ENCODE peak calls at places on chromosomes 7 and 10, in six cellular contexts. B is transverse colon, S is WERI-Rb-1, W is cardiac fibroblast, D is astrocyte of the cerebellum, Y is fibroblast of the aortic adventitia. O is an unnamed sample.

GRCh38 chr10:70736470-70736982 is 48.7 kb downstream of the TBATA start:
- DNase-seq in B (no peak), S (no peak), W (no peak), D (no peak), Y (no peak), O (no peak)

GRCh38 chr7:78198756-78199155 is 400.2 kb downstream of the PHTF2 start:
- DNase-seq in B (no peak), S (no peak), W (no peak), D (no peak), Y (peak; percentile 51), O (no peak)

GRCh38 chr7:33807158-33807530 is 98.2 kb upstream of the BMPER start:
- DNase-seq in B (no peak), S (no peak), W (no peak), D (no peak), Y (no peak), O (no peak)

GRCh38 chr10:96416643-96417042 is 57.8 kb upstream of the OPALIN start:
- DNase-seq in B (peak; percentile 36), S (no peak), W (peak; percentile 4), D (peak; percentile 47), Y (no peak), O (no peak)

GRCh38 chr10:58943234-58943633 is 233.2 kb upstream of the PHYHIPL start:
- DNase-seq in B (no peak), S (no peak), W (no peak), D (no peak), Y (no peak), O (no peak)

GRCh38 chr10:7507887-7508726 is 97.3 kb upstream of the SFMBT2 start:
- DNase-seq in B (peak; percentile 18), S (no peak), W (no peak), D (no peak), Y (no peak), O (no peak)

GRCh38 chr10:98461500-98461842 is 14.7 kb upstream of the HPS1 start:
- DNase-seq in B (no peak), S (no peak), W (no peak), D (no peak), Y (no peak), O (no peak)

GRCh38 chr10:23314835-23315239 is 29.8 kb downstream of the C10orf67 start:
- DNase-seq in B (peak; percentile 39), S (peak; percentile 8), W (peak; percentile 90), D (peak; percentile 83), Y (peak; percentile 92), O (peak; percentile 69)

GRCh38 chr10:18321371-18321770 is 181.1 kb downstream of the CACNB2 start:
- DNase-seq in B (no peak), S (no peak), W (no peak), D (no peak), Y (no peak), O (no peak)

GRCh38 chr10:100999742-101000601 is at the start of gene LZTS2:
- DNase-seq in B (peak; percentile 24), S (no peak), W (no peak), D (no peak), Y (peak; percentile 26), O (no peak)

DNA sequence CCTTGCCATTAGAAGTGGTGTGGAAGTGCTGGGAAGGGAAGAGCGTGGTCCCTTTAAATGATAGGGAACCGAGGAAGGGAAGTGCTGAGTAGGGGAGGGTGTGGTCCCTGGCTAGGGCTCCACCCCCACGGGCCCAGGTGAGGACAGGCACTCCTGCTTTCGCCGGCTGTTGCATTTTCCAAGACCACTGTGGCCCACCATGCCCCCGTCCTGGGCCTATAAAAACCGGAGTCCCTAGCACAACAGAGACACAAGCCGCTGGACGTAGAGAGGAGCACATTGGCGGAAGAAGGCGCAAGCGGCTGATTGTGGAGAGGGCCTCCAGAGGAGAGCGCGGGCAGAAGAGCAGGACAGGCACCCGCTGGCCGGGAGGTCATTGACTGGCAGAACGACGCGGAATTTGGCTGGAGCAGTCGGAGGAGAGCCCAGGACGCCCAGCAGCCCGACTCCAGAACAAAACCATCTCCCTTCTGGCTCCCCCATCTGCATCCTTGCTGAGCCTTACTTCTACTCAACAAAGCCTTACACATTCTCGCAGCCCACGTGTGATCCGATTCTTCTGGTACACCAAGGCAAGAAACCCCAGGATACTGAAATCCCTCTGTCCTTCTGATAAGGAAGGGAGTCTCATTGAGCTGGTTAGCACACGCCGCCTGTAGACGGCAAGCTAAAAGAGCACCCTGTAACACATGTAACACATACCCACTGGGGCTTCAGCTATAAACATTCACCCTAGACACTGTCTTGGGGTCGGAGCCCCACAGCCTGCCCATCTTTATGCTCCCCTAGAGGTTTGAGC is 146.2 kb upstream of the LYZL1 start:
- DNase-seq in B (no peak), S (no peak), W (no peak), D (no peak), Y (no peak), O (no peak)
- TF ChIP-seq CTCF in B (no peak), S (no peak), W (no peak), D (no peak), Y (no peak), O (no peak)

GRCh38 chr7:51222916-51223315 is 93.7 kb downstream of the COBL start:
- DNase-seq in B (no peak), S (no peak), W (no peak), D (no peak), Y (no peak), O (no peak)

GRCh38 chr7:51226916-51227535 is 89.6 kb downstream of the COBL start:
- DNase-seq in B (no peak), S (no peak), W (no peak), D (no peak), Y (no peak), O (no peak)

GRCh38 chr7:51223505-51223904 is 93.1 kb downstream of the COBL start:
- DNase-seq in B (no peak), S (no peak), W (no peak), D (no peak), Y (no peak), O (no peak)

GRCh38 chr7:51226042-51226755 is 90.4 kb downstream of the COBL start:
- DNase-seq in B (no peak), S (no peak), W (no peak), D (no peak), Y (no peak), O (no peak)

DNA sequence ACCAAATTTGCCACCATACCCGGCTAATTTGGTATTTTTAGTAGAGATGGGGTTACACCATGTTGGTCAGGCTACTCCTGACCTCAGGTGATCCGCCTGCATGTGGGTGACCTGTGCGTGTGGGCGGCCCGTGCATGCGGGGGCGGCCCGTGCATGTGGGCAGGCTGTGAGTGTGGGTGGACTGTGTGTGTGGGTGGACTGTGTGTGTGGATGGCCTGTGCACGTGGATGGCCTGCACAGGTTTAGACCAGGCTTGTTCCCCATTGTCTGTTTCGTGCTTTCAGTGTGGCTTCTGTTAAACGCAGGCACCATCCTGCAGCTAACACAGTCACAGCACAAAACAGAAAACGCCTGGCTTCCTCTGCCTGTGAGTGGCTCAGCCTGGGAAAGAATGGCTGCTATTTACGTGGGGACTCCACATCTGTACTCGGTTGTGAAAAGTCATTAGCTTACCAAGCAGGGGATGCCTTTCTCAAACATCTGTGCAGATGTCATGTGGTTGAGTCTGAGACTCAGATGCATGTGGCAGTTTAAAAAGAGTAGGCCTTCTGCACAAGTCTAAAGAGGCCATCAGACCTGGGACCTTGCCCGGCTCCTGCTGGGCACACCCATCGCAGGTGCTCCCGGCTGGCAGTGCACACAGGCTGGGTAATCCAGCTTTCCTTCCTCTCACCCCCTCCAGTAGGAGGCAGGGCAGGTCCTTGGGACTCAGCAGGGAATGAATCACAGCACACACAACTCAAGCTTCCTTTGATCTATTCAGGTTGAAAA is 91.6 kb downstream of the COBL start:
- DNase-seq in B (peak; percentile 85), S (no peak), W (no peak), D (no peak), Y (no peak), O (no peak)
- TF ChIP-seq CTCF in B (peak; percentile 83), S (peak; percentile 55), W (peak; percentile 6), D (peak; percentile 5), Y (no peak), O (no peak)

DNA sequence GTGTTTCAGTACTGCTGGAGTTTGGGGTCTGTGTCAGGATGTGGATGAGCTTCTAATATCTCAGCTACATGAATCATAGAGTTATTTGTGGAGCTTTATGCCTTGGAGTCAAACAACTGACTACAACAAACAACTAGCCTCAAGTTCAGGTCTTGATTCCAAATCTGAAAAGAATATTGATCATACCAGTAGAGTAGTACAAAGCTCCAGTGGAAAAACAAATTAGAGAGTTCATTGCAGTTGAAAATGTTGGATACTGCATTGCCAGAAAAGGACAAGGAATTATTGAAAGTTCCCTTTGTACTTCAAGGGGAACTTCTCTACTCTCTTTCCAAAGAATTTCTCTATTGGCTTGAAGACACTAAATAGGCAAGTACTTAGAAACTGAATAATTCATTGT is 117.6 kb upstream of the CTTNBP2 start:
- DNase-seq in B (no peak), S (no peak), W (no peak), D (no peak), Y (no peak), O (no peak)
- TF ChIP-seq CTCF in B (no peak), S (no peak), W (no peak), D (no peak), Y (no peak), O (no peak)

GRCh38 chr10:115129752-115130151 is 36.6 kb downstream of the ATRNL1 start:
- DNase-seq in B (no peak), S (no peak), W (peak; percentile 48), D (peak; percentile 15), Y (peak; percentile 67), O (no peak)
- TF ChIP-seq CTCF in B (peak; percentile 31), S (no peak), W (no peak), D (no peak), Y (no peak), O (peak; percentile 13)

DNA sequence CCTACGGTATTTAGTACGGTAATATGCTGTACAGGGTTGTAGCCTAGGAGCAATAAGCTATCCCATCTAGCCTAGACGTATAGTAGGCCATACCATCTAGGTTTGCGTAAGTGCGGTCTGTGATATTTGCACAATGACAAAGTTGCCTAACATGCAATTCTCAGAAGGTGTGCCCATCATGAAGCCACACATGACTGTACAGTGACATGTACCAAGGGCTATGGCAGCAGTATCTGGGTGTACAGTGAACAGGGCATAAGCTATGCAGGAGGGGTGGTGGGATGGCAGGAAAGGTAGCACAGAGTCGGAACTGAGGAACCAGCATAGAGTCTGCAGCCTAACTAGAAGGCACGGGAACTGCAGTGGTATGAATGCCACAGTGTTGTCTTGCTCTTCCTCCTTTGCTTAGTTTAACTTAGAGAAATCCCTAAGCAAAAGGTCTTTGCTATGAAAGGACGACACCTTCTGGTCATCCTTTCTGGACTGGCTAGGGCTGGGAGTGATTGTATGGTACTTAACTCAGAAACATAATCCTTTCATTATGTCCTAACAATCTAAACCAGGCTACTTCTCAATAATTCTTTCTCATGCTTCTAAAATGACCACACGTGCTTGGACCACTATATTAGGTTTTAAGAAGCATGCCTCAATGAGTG is 93.5 kb downstream of the DYNC1I1 start:
- DNase-seq in B (no peak), S (peak; percentile 52), W (peak; percentile 45), D (peak; percentile 4), Y (peak; percentile 22), O (peak; percentile 36)
- TF ChIP-seq CTCF in B (no peak), S (peak; percentile 65), W (peak; percentile 54), D (peak; percentile 51), Y (peak; percentile 28), O (peak; percentile 67)

O was measured in AG09319.